ENCODE peak calls at places on chromosomes 3 and 15, in ten cellular contexts. J, N, Q, W, H, C, K, Y, E and O are unnamed samples.

GRCh38 chr15:101497017-101497416 is 7.5 kb upstream of the PCSK6 start:
- DNase-seq in E (no peak), K (no peak), H (no peak), N (no peak), C (no peak), Y (no peak), J (no peak), Q (no peak), W (no peak), O (no peak)

GRCh38 chr3:183142199-183142598 is 20.3 kb downstream of the LAMP3 start:
- DNase-seq in K (no peak), C (no peak), H (no peak), N (no peak), Q (no peak), E (peak), W (no peak), J (no peak), Y (no peak), O (no peak)

GRCh38 chr15:89642106-89642505 is 13.2 kb downstream of the KIF7 start:
- DNase-seq in C (no peak), K (no peak), H (no peak), N (no peak), J (no peak), E (no peak), W (no peak), Y (no peak), Q (no peak), O (no peak)

GRCh38 chr3:71064288-71064975 is 519.1 kb downstream of the FOXP1 start:
- DNase-seq in J (peak), K (peak), E (peak), C (peak), W (no peak), Y (peak), H (peak), Q (peak), N (no peak), O (no peak)

GRCh38 chr3:52524752-52525661 is 8.7 kb downstream of the NT5DC2 start:
- DNase-seq in Y (no peak), W (peak), J (no peak), K (no peak), C (no peak), E (no peak), Q (no peak), N (no peak), H (peak), O (no peak)

GRCh38 chr15:80242132-80242769 is 9.8 kb downstream of the CTXND1 start:
- DNase-seq in J (peak), Y (peak), N (no peak), Q (no peak), W (no peak), C (no peak), H (no peak), K (no peak), E (peak), O (no peak)

GRCh38 chr3:128861491-128861890 is 17.9 kb upstream of the ACAD9 start:
- DNase-seq in K (no peak), N (no peak), J (no peak), W (no peak), Y (no peak), C (no peak), H (no peak), E (no peak), Q (no peak), O (no peak)

GRCh38 chr15:72515591-72516389 is 41.7 kb downstream of the ARIH1 start:
- DNase-seq in C (no peak), K (no peak), N (no peak), J (no peak), W (no peak), E (peak), Q (peak), Y (no peak), H (no peak), O (no peak)

GRCh38 chr3:46566040-46566631 is at the start of gene LRRC2:
- DNase-seq in E (peak), Q (peak), N (peak), Y (peak), J (no peak), K (no peak), C (peak), H (no peak), W (peak), O (peak)

GRCh38 chr3:71628571-71628970 is 45.0 kb upstream of the FOXP1 start:
- DNase-seq in C (no peak), J (no peak), K (no peak), H (no peak), W (no peak), E (no peak), Y (no peak), N (no peak), Q (peak), O (no peak)

GRCh38 chr3:66350601-66351000 is 129.8 kb downstream of the SLC25A26 start:
- DNase-seq in J (no peak), N (no peak), Y (no peak), W (no peak), C (no peak), E (peak), H (no peak), K (no peak), Q (peak), O (no peak)

GRCh38 chr15:85750319-85750806 is 44.4 kb downstream of the KLHL25 start:
- DNase-seq in N (no peak), H (no peak), Q (peak), E (peak), W (peak), C (peak), J (peak), K (peak), Y (no peak), O (no peak)

GRCh38 chr3:184078851-184079250 is 18.0 kb upstream of the HTR3E start:
- DNase-seq in E (peak), Q (peak), N (no peak), W (no peak), H (no peak), K (no peak), Y (no peak), C (no peak), J (no peak), O (no peak)